ENCODE peak calls at places on chromosomes 16 and 17, in five cellular contexts. One of them, this sample, is unnamed.

GRCh38 chr16:27195941-27196595 is 7.3 kb upstream of the KDM8 start:
- DNase-seq in astrocyte of the spinal cord: no peak
- DNase-seq in AG08395: no peak
- DNase-seq in NCI-H1105: no peak
- DNase-seq in stimulated activated CD4-positive, alpha-beta T cell treated with anti-CD3 and anti-CD28 coated beads, Interleukin-15, amount 100 ng/mL, for 1 hour: no peak
- DNase-seq in this sample: no peak

GRCh38 chr16:46828292-46828691 is 2.7 kb downstream of the C16orf87 start:
- DNase-seq in AG08395: no peak
- DNase-seq in astrocyte of the spinal cord: no peak
- DNase-seq in NCI-H1105: no peak
- DNase-seq in stimulated activated CD4-positive, alpha-beta T cell treated with anti-CD3 and anti-CD28 coated beads, Interleukin-15, amount 100 ng/mL, for 1 hour: no peak
- DNase-seq in this sample: no peak

GRCh38 chr17:37483311-37484039 is 6.2 kb upstream of the DUSP14 start:
- DNase-seq in stimulated activated CD4-positive, alpha-beta T cell treated with anti-CD3 and anti-CD28 coated beads, Interleukin-15, amount 100 ng/mL, for 1 hour: no peak
- DNase-seq in astrocyte of the spinal cord: peak; percentile 86
- DNase-seq in NCI-H1105: no peak
- DNase-seq in AG08395: peak; percentile 77
- DNase-seq in this sample: peak; percentile 81

GRCh38 chr16:84890427-84890826 is 70.6 kb downstream of the CRISPLD2 start:
- DNase-seq in AG08395: no peak
- DNase-seq in NCI-H1105: no peak
- DNase-seq in stimulated activated CD4-positive, alpha-beta T cell treated with anti-CD3 and anti-CD28 coated beads, Interleukin-15, amount 100 ng/mL, for 1 hour: no peak
- DNase-seq in astrocyte of the spinal cord: no peak
- DNase-seq in this sample: no peak

GRCh38 chr16:82754716-82755513 is 128.1 kb downstream of the CDH13 start:
- DNase-seq in NCI-H1105: no peak
- DNase-seq in stimulated activated CD4-positive, alpha-beta T cell treated with anti-CD3 and anti-CD28 coated beads, Interleukin-15, amount 100 ng/mL, for 1 hour: no peak
- DNase-seq in astrocyte of the spinal cord: no peak
- DNase-seq in AG08395: no peak
- DNase-seq in this sample: no peak

GRCh38 chr16:8848939-8849391 is 19.8 kb downstream of the CARHSP1 start:
- DNase-seq in astrocyte of the spinal cord: peak; percentile 65
- DNase-seq in stimulated activated CD4-positive, alpha-beta T cell treated with anti-CD3 and anti-CD28 coated beads, Interleukin-15, amount 100 ng/mL, for 1 hour: no peak
- DNase-seq in AG08395: peak; percentile 91
- DNase-seq in NCI-H1105: no peak
- DNase-seq in this sample: peak; percentile 77

GRCh38 chr16:72247821-72248253 is 75.9 kb upstream of the PMFBP1 start:
- DNase-seq in NCI-H1105: no peak
- DNase-seq in stimulated activated CD4-positive, alpha-beta T cell treated with anti-CD3 and anti-CD28 coated beads, Interleukin-15, amount 100 ng/mL, for 1 hour: no peak
- DNase-seq in AG08395: peak; percentile 43
- DNase-seq in astrocyte of the spinal cord: peak; percentile 50
- DNase-seq in this sample: peak; percentile 28

GRCh38 chr16:78461496-78461938 is 362.1 kb downstream of the WWOX start:
- DNase-seq in AG08395: no peak
- DNase-seq in stimulated activated CD4-positive, alpha-beta T cell treated with anti-CD3 and anti-CD28 coated beads, Interleukin-15, amount 100 ng/mL, for 1 hour: no peak
- DNase-seq in NCI-H1105: peak; percentile 2
- DNase-seq in astrocyte of the spinal cord: peak; percentile 36
- DNase-seq in this sample: peak; percentile 2

GRCh38 chr16:47519543-47519942 is 58.4 kb downstream of the PHKB start:
- DNase-seq in astrocyte of the spinal cord: no peak
- DNase-seq in NCI-H1105: no peak
- DNase-seq in AG08395: no peak
- DNase-seq in stimulated activated CD4-positive, alpha-beta T cell treated with anti-CD3 and anti-CD28 coated beads, Interleukin-15, amount 100 ng/mL, for 1 hour: no peak
- DNase-seq in this sample: no peak

GRCh38 chr17:68515238-68515637 is 3.0 kb downstream of the PRKAR1A start:
- DNase-seq in astrocyte of the spinal cord: no peak
- DNase-seq in AG08395: no peak
- DNase-seq in stimulated activated CD4-positive, alpha-beta T cell treated with anti-CD3 and anti-CD28 coated beads, Interleukin-15, amount 100 ng/mL, for 1 hour: no peak
- DNase-seq in NCI-H1105: no peak
- DNase-seq in this sample: peak; percentile 27

GRCh38 chr16:70691223-70692129 is 5.6 kb upstream of the MTSS2 start:
- DNase-seq in astrocyte of the spinal cord: peak; percentile 96
- DNase-seq in NCI-H1105: no peak
- DNase-seq in AG08395: peak; percentile 92
- DNase-seq in stimulated activated CD4-positive, alpha-beta T cell treated with anti-CD3 and anti-CD28 coated beads, Interleukin-15, amount 100 ng/mL, for 1 hour: no peak
- DNase-seq in this sample: peak; percentile 84

GRCh38 chr16:67120025-67120424 is 10.3 kb downstream of the PHAF1 start:
- DNase-seq in NCI-H1105: no peak
- DNase-seq in astrocyte of the spinal cord: no peak
- DNase-seq in AG08395: no peak
- DNase-seq in stimulated activated CD4-positive, alpha-beta T cell treated with anti-CD3 and anti-CD28 coated beads, Interleukin-15, amount 100 ng/mL, for 1 hour: no peak
- DNase-seq in this sample: no peak

GRCh38 chr16:57624044-57624688 is 4.3 kb upstream of the ADGRG1 start:
- DNase-seq in NCI-H1105: no peak
- DNase-seq in AG08395: no peak
- DNase-seq in astrocyte of the spinal cord: no peak
- DNase-seq in stimulated activated CD4-positive, alpha-beta T cell treated with anti-CD3 and anti-CD28 coated beads, Interleukin-15, amount 100 ng/mL, for 1 hour: no peak
- DNase-seq in this sample: peak; percentile 16

GRCh38 chr17:44968225-44969143 is at the start of gene C1QL1:
- DNase-seq in astrocyte of the spinal cord: peak; percentile 89
- DNase-seq in stimulated activated CD4-positive, alpha-beta T cell treated with anti-CD3 and anti-CD28 coated beads, Interleukin-15, amount 100 ng/mL, for 1 hour: peak; percentile 88
- DNase-seq in NCI-H1105: peak; percentile 90
- DNase-seq in AG08395: peak; percentile 99
- DNase-seq in this sample: peak; percentile 71

GRCh38 chr17:48663134-48663924 is 37.2 kb upstream of the HOXB9 start:
- DNase-seq in AG08395: no peak
- DNase-seq in stimulated activated CD4-positive, alpha-beta T cell treated with anti-CD3 and anti-CD28 coated beads, Interleukin-15, amount 100 ng/mL, for 1 hour: no peak
- DNase-seq in astrocyte of the spinal cord: no peak
- DNase-seq in NCI-H1105: no peak
- DNase-seq in this sample: no peak

GRCh38 chr17:67401598-67402504 is 24.8 kb downstream of the PITPNC1 start:
- DNase-seq in AG08395: no peak
- DNase-seq in NCI-H1105: no peak
- DNase-seq in astrocyte of the spinal cord: no peak
- DNase-seq in stimulated activated CD4-positive, alpha-beta T cell treated with anti-CD3 and anti-CD28 coated beads, Interleukin-15, amount 100 ng/mL, for 1 hour: no peak
- DNase-seq in this sample: no peak

GRCh38 chr17:79290726-79291125 is 216.1 kb downstream of the ENGASE start:
- DNase-seq in NCI-H1105: no peak
- DNase-seq in stimulated activated CD4-positive, alpha-beta T cell treated with anti-CD3 and anti-CD28 coated beads, Interleukin-15, amount 100 ng/mL, for 1 hour: no peak
- DNase-seq in AG08395: no peak
- DNase-seq in astrocyte of the spinal cord: no peak
- DNase-seq in this sample: no peak

GRCh38 chr16:47778106-47778803 is 317.1 kb downstream of the PHKB start:
- DNase-seq in stimulated activated CD4-positive, alpha-beta T cell treated with anti-CD3 and anti-CD28 coated beads, Interleukin-15, amount 100 ng/mL, for 1 hour: no peak
- DNase-seq in AG08395: no peak
- DNase-seq in astrocyte of the spinal cord: no peak
- DNase-seq in NCI-H1105: no peak
- DNase-seq in this sample: no peak

GRCh38 chr16:30066882-30067583 is 1.5 kb downstream of the ALDOA start:
- DNase-seq in AG08395: no peak
- DNase-seq in stimulated activated CD4-positive, alpha-beta T cell treated with anti-CD3 and anti-CD28 coated beads, Interleukin-15, amount 100 ng/mL, for 1 hour: no peak
- DNase-seq in astrocyte of the spinal cord: no peak
- DNase-seq in NCI-H1105: no peak
- DNase-seq in this sample: no peak

GRCh38 chr16:57762365-57763289 is 27.1 kb downstream of the KATNB1 start:
- DNase-seq in NCI-H1105: no peak
- DNase-seq in astrocyte of the spinal cord: no peak
- DNase-seq in AG08395: no peak
- DNase-seq in stimulated activated CD4-positive, alpha-beta T cell treated with anti-CD3 and anti-CD28 coated beads, Interleukin-15, amount 100 ng/mL, for 1 hour: no peak
- DNase-seq in this sample: no peak

GRCh38 chr16:48098472-48098871 is 57.3 kb downstream of the ABCC12 start:
- DNase-seq in stimulated activated CD4-positive, alpha-beta T cell treated with anti-CD3 and anti-CD28 coated beads, Interleukin-15, amount 100 ng/mL, for 1 hour: no peak
- DNase-seq in AG08395: no peak
- DNase-seq in astrocyte of the spinal cord: no peak
- DNase-seq in NCI-H1105: no peak
- DNase-seq in this sample: no peak